ENCODE peak calls at places on chromosomes 3 and 15, in ten cellular contexts. One of them, this sample, is unnamed.

GRCh38 chr15:81480645-81481053 is 106.6 kb upstream of the TMC3 start:
- DNase-seq in non-pigmented ciliary epithelial cell: peak
- DNase-seq in GM12892: no peak
- DNase-seq in IMR-90: peak
- DNase-seq in hippocampal formation: peak
- DNase-seq in AG10803: peak
- DNase-seq in mucosa of gallbladder: peak
- DNase-seq in stimulated activated CD4-positive, alpha-beta T cell treated with anti-CD3 and anti-CD28 coated beads, Interleukin-1b, Interleukin-23, amount 100 ng/mL, for 24 hours: peak
- DNase-seq in neural crest cell: peak
- DNase-seq in putamen: peak
- DNase-seq in this sample: peak

GRCh38 chr3:146308682-146309081 is 57.8 kb upstream of the PLSCR4 start:
- DNase-seq in stimulated activated CD4-positive, alpha-beta T cell treated with anti-CD3 and anti-CD28 coated beads, Interleukin-1b, Interleukin-23, amount 100 ng/mL, for 24 hours: no peak
- DNase-seq in putamen: no peak
- DNase-seq in neural crest cell: no peak
- DNase-seq in IMR-90: peak
- DNase-seq in mucosa of gallbladder: no peak
- DNase-seq in GM12892: no peak
- DNase-seq in non-pigmented ciliary epithelial cell: peak
- DNase-seq in AG10803: peak
- DNase-seq in hippocampal formation: no peak
- DNase-seq in this sample: no peak

GRCh38 chr15:45199136-45199810 is 11.5 kb upstream of the SHF start:
- DNase-seq in putamen: peak
- DNase-seq in stimulated activated CD4-positive, alpha-beta T cell treated with anti-CD3 and anti-CD28 coated beads, Interleukin-1b, Interleukin-23, amount 100 ng/mL, for 24 hours: no peak
- DNase-seq in neural crest cell: peak
- DNase-seq in AG10803: no peak
- DNase-seq in mucosa of gallbladder: no peak
- DNase-seq in IMR-90: no peak
- DNase-seq in non-pigmented ciliary epithelial cell: no peak
- DNase-seq in GM12892: no peak
- DNase-seq in hippocampal formation: peak
- DNase-seq in this sample: peak

GRCh38 chr15:51023499-51023898 is 71.2 kb downstream of the TNFAIP8L3 start:
- DNase-seq in GM12892: no peak
- DNase-seq in IMR-90: no peak
- DNase-seq in putamen: no peak
- DNase-seq in hippocampal formation: no peak
- DNase-seq in AG10803: no peak
- DNase-seq in mucosa of gallbladder: no peak
- DNase-seq in neural crest cell: no peak
- DNase-seq in non-pigmented ciliary epithelial cell: no peak
- DNase-seq in stimulated activated CD4-positive, alpha-beta T cell treated with anti-CD3 and anti-CD28 coated beads, Interleukin-1b, Interleukin-23, amount 100 ng/mL, for 24 hours: no peak
- DNase-seq in this sample: no peak

GRCh38 chr15:98221577-98221976 is 261.1 kb downstream of the ARRDC4 start:
- DNase-seq in non-pigmented ciliary epithelial cell: no peak
- DNase-seq in hippocampal formation: no peak
- DNase-seq in IMR-90: no peak
- DNase-seq in stimulated activated CD4-positive, alpha-beta T cell treated with anti-CD3 and anti-CD28 coated beads, Interleukin-1b, Interleukin-23, amount 100 ng/mL, for 24 hours: no peak
- DNase-seq in GM12892: no peak
- DNase-seq in neural crest cell: no peak
- DNase-seq in AG10803: no peak
- DNase-seq in putamen: no peak
- DNase-seq in mucosa of gallbladder: no peak
- DNase-seq in this sample: no peak

GRCh38 chr15:91924842-91925495 is 71.5 kb downstream of the SLCO3A1 start:
- DNase-seq in hippocampal formation: no peak
- DNase-seq in neural crest cell: no peak
- DNase-seq in GM12892: no peak
- DNase-seq in mucosa of gallbladder: no peak
- DNase-seq in non-pigmented ciliary epithelial cell: no peak
- DNase-seq in stimulated activated CD4-positive, alpha-beta T cell treated with anti-CD3 and anti-CD28 coated beads, Interleukin-1b, Interleukin-23, amount 100 ng/mL, for 24 hours: no peak
- DNase-seq in AG10803: no peak
- DNase-seq in IMR-90: no peak
- DNase-seq in putamen: no peak
- DNase-seq in this sample: no peak

GRCh38 chr15:60682615-60683014 is 203.7 kb upstream of the ICE2 start:
- DNase-seq in hippocampal formation: no peak
- DNase-seq in putamen: no peak
- DNase-seq in IMR-90: no peak
- DNase-seq in AG10803: peak
- DNase-seq in GM12892: no peak
- DNase-seq in mucosa of gallbladder: peak
- DNase-seq in non-pigmented ciliary epithelial cell: no peak
- DNase-seq in neural crest cell: no peak
- DNase-seq in stimulated activated CD4-positive, alpha-beta T cell treated with anti-CD3 and anti-CD28 coated beads, Interleukin-1b, Interleukin-23, amount 100 ng/mL, for 24 hours: no peak
- DNase-seq in this sample: no peak

GRCh38 chr15:63402498-63403253 is 21.0 kb upstream of the CA12 start:
- DNase-seq in putamen: peak
- DNase-seq in stimulated activated CD4-positive, alpha-beta T cell treated with anti-CD3 and anti-CD28 coated beads, Interleukin-1b, Interleukin-23, amount 100 ng/mL, for 24 hours: no peak
- DNase-seq in non-pigmented ciliary epithelial cell: no peak
- DNase-seq in mucosa of gallbladder: no peak
- DNase-seq in AG10803: peak
- DNase-seq in IMR-90: peak
- DNase-seq in GM12892: no peak
- DNase-seq in neural crest cell: no peak
- DNase-seq in hippocampal formation: no peak
- DNase-seq in this sample: peak

GRCh38 chr3:105353485-105354161 is 13.1 kb upstream of the ALCAM start:
- DNase-seq in IMR-90: peak
- DNase-seq in putamen: peak
- DNase-seq in AG10803: no peak
- DNase-seq in hippocampal formation: peak
- DNase-seq in non-pigmented ciliary epithelial cell: no peak
- DNase-seq in GM12892: no peak
- DNase-seq in neural crest cell: peak
- DNase-seq in stimulated activated CD4-positive, alpha-beta T cell treated with anti-CD3 and anti-CD28 coated beads, Interleukin-1b, Interleukin-23, amount 100 ng/mL, for 24 hours: no peak
- DNase-seq in mucosa of gallbladder: no peak
- DNase-seq in this sample: no peak

GRCh38 chr3:196238612-196239190 is 22.4 kb downstream of the SLC51A start:
- DNase-seq in GM12892: no peak
- DNase-seq in stimulated activated CD4-positive, alpha-beta T cell treated with anti-CD3 and anti-CD28 coated beads, Interleukin-1b, Interleukin-23, amount 100 ng/mL, for 24 hours: no peak
- DNase-seq in putamen: no peak
- DNase-seq in neural crest cell: no peak
- DNase-seq in AG10803: no peak
- DNase-seq in mucosa of gallbladder: no peak
- DNase-seq in non-pigmented ciliary epithelial cell: peak
- DNase-seq in hippocampal formation: no peak
- DNase-seq in IMR-90: peak
- DNase-seq in this sample: no peak

GRCh38 chr3:171286580-171287249 is 173.5 kb downstream of the TNIK start:
- DNase-seq in GM12892: no peak
- DNase-seq in IMR-90: no peak
- DNase-seq in putamen: no peak
- DNase-seq in stimulated activated CD4-positive, alpha-beta T cell treated with anti-CD3 and anti-CD28 coated beads, Interleukin-1b, Interleukin-23, amount 100 ng/mL, for 24 hours: no peak
- DNase-seq in non-pigmented ciliary epithelial cell: no peak
- DNase-seq in hippocampal formation: no peak
- DNase-seq in neural crest cell: no peak
- DNase-seq in AG10803: peak
- DNase-seq in mucosa of gallbladder: no peak
- DNase-seq in this sample: no peak